ENCODE peak calls at places on chromosomes 3 and 15, in eight cellular contexts. G, Z, N, V, P, Y, K and J are unnamed samples.

GRCh38 chr3:127613406-127613805 is 15.2 kb downstream of the MCM2 start:
- DNase-seq in K (no peak), G (no peak), V (no peak), Y (no peak), P (no peak), Z (no peak), N (no peak), J (no peak)

GRCh38 chr15:67185621-67186225 is 68.7 kb downstream of the AAGAB start:
- DNase-seq in P (no peak), Y (no peak), G (no peak), K (no peak), V (no peak), N (no peak), Z (no peak), J (no peak)

GRCh38 chr3:129486057-129487035 is 42.1 kb upstream of the RHO start:
- DNase-seq in K (peak; percentile 81), Y (no peak), G (no peak), P (no peak), V (peak; percentile 72), Z (peak; percentile 56), N (no peak), J (no peak)

GRCh38 chr3:15361494-15362214 is 29.3 kb upstream of the SH3BP5 start:
- DNase-seq in Z (no peak), V (no peak), Y (peak; percentile 19), P (no peak), N (peak; percentile 45), K (peak; percentile 52), G (no peak), J (no peak)

GRCh38 chr3:147410518-147411234 is 1.5 kb downstream of the ZIC1 start:
- DNase-seq in V (no peak), G (no peak), Z (peak; percentile 61), P (no peak), Y (no peak), K (peak; percentile 39), N (peak; percentile 64), J (no peak)

GRCh38 chr3:16496408-16497222 is 16.9 kb downstream of the RFTN1 start:
- DNase-seq in K (no peak), V (no peak), G (no peak), Z (no peak), Y (no peak), P (no peak), N (no peak), J (no peak)

GRCh38 chr3:63562323-63562722 is 90.2 kb upstream of the SNTN start:
- DNase-seq in K (no peak), Z (no peak), P (no peak), N (no peak), V (no peak), Y (no peak), G (no peak), J (no peak)

GRCh38 chr3:190131329-190131728 is 10.6 kb upstream of the P3H2 start:
- DNase-seq in V (no peak), G (no peak), P (no peak), N (no peak), K (peak; percentile 88), Z (no peak), Y (no peak), J (no peak)

GRCh38 chr3:56989434-56990294 is 70.8 kb upstream of the SPATA12 start:
- DNase-seq in V (no peak), N (no peak), G (no peak), Y (peak; percentile 44), P (no peak), Z (no peak), K (no peak), J (no peak)

GRCh38 chr15:69665641-69666091 is 213.0 kb downstream of the RPLP1 start:
- DNase-seq in V (peak; percentile 12), P (no peak), Y (no peak), Z (no peak), K (no peak), N (no peak), G (no peak), J (no peak)

GRCh38 chr15:48385431-48385830 is 54.2 kb downstream of the DUT start:
- DNase-seq in Z (no peak), P (no peak), N (no peak), Y (no peak), V (no peak), G (no peak), K (peak; percentile 96), J (no peak)

GRCh38 chr3:172519241-172519640 is 4.0 kb downstream of the TNFSF10 start:
- DNase-seq in V (no peak), P (no peak), Z (no peak), K (peak; percentile 62), G (no peak), N (no peak), Y (no peak), J (no peak)

GRCh38 chr15:41934843-41935242 is 37.5 kb downstream of the EHD4 start:
- DNase-seq in Y (no peak), V (no peak), P (no peak), K (no peak), Z (peak; percentile 51), N (peak; percentile 66), G (peak; percentile 67), J (no peak)

GRCh38 chr15:60009124-60009523 is 5.0 kb downstream of the FOXB1 start:
- DNase-seq in K (no peak), V (no peak), Z (peak; percentile 50), P (no peak), Y (no peak), G (no peak), N (no peak), J (no peak)

GRCh38 chr15:39287322-39288195 is 293.3 kb upstream of the THBS1 start:
- DNase-seq in Y (no peak), N (no peak), Z (no peak), K (peak; percentile 73), V (no peak), G (no peak), P (no peak), J (no peak)

GRCh38 chr15:45657769-45658545 is 23.1 kb downstream of the SQOR start:
- DNase-seq in P (no peak), Z (no peak), G (no peak), V (peak; percentile 47), Y (no peak), N (no peak), K (no peak), J (no peak)

GRCh38 chr15:82919231-82919886 is 33.2 kb downstream of the HOMER2 start:
- DNase-seq in P (no peak), N (no peak), K (no peak), Y (no peak), G (no peak), Z (no peak), V (no peak), J (no peak)

DNA sequence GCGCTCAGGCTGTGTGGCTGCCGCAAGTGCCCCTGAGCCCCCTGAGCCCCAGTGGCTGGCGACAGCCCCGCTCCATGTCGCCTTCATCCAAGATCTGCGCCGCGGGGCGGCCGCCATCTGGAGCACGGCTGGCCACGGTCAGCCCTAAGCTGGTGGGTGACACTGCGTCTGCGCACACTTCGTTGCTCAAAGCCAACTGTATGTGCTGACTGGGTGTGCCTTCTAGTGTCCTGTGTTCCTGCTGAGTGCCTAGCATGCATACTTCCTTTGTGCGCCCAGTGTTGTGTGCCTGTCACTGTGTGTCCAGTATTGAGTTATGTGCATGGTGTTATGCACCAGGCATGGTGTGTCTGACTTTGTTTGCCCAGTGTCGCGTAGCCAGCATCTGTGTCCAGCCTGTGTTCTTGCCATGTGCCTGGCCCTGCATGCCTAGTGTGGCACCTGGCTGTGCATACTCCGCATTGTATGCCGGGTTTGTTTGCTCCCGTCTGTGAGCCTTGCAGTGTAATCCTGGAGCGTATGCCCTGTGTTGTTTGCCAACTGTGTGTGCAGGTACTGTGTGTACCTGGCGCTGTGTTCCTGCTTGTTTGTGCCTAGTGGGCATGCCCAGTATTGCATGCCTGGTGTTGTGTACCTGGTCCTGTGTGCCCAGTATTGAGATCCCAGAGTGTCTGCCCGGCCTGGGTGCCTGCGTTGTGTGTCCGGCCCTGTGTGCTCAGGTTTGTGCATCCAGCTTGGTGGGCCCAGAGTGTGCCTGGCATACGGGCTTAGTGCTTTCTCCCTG is 54.7 kb upstream of the CHRNA7 start:
- DNase-seq in Z (peak; percentile 38), P (no peak), V (peak; percentile 31), G (no peak), Y (no peak), N (no peak), K (no peak), J (no peak)
- TF ChIP-seq CTCF in Z (no peak), P (no peak), V (no peak), G (no peak), Y (no peak), N (peak; percentile 41), K (no peak), J (peak; percentile 44)

DNA sequence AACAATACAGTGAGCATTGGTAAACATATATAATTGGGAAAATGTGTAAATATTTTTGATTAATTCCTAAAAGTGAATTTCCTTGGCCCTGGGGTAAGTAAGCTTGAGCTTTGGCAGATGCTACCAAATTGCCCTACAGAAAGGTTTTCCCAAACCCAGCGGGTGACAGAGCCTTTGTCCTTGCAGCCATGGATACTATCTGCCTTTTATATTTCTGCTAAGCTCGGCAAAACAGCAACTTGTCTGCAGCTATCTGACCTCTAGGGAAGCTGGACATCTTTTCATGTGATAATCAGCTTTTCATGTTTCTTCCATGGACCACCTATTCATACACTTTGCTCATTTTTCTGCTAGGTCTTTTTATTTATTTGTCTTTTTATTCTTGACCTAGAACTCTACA is 64.7 kb upstream of the SEC22A start:
- DNase-seq in G (no peak), V (no peak), N (no peak), K (no peak), Y (no peak), P (no peak), Z (no peak), J (no peak)
- TF ChIP-seq CTCF in G (no peak), V (no peak), N (no peak), K (no peak), Y (no peak), P (no peak), Z (no peak), J (no peak)

GRCh38 chr3:137222736-137223135 is 265.0 kb downstream of the IL20RB start:
- DNase-seq in Z (no peak), N (no peak), K (no peak), Y (no peak), G (no peak), P (no peak), V (no peak), J (no peak)

DNA sequence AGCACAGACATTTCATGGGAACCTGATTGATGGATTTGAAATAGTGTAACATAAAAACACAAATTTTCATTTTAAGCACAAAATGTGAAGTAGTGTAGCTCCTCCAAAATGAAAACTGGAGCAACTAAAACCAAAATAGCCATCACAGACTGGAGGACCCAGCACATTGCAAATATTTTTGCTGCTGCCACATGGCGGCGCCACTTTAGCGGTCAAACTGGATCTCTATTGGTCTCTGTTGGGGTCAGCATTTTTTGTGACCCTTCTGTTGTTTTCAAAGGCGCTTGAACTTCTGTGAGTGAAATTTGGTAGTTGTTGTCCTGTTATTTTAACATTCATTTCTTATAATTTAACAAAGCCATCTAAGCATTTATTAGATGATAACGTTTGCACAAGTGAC is 259.9 kb downstream of the IL20RB start:
- DNase-seq in P (no peak), G (no peak), K (no peak), Z (peak; percentile 78), V (peak; percentile 42), Y (no peak), N (peak; percentile 64), J (peak; percentile 30)
- TF ChIP-seq CTCF in P (no peak), G (no peak), K (no peak), Z (peak; percentile 87), V (peak; percentile 3), Y (no peak), N (peak; percentile 89), J (peak; percentile 56)

DNA sequence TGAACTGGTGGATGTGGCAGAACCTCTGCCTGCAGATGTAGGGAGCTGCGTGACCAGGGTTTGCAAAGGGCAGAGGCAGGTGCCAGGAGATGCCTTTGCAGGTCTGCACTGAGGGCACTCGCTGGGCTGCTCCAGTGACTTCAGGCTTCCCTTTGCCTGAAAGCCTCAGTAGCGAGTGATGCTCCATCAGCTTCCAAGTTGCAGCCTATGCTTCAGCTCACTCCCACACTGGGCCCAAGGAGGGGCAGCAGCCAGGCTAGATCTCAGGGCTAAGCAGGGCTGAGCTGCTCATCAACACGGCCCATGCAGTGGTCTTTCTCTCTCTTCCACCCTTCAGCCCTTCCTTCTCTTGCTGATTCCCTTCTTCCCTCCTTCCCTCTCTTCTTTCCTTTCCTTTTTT is 78.3 kb upstream of the RGMA start:
- DNase-seq in K (no peak), N (no peak), Z (no peak), Y (no peak), G (no peak), V (no peak), P (no peak), J (no peak)
- TF ChIP-seq CTCF in K (no peak), N (no peak), Z (no peak), Y (no peak), G (no peak), V (no peak), P (no peak), J (no peak)